ENCODE peak calls at places on chromosomes 2 and 18, in six cellular contexts. A, R, B, O, U and E are unnamed samples.
A peak's percentile ranks its signal among the peaks of the same experiment; 100 is the strongest.

GRCh38 chr2:174836345-174836999 is 72.2 kb upstream of the CHRNA1 start:
- DNase-seq in U (no peak), O (no peak), R (no peak), B (peak; percentile 94), A (peak; percentile 87), E (no peak)

GRCh38 chr2:158297606-158298005 is 158.9 kb downstream of the CCDC148 start:
- DNase-seq in A (no peak), U (no peak), O (no peak), B (peak; percentile 18), R (no peak), E (no peak)

GRCh38 chr2:14401838-14402237 is 230.7 kb upstream of the LRATD1 start:
- DNase-seq in A (no peak), O (peak; percentile 72), R (no peak), U (no peak), B (no peak), E (no peak)

GRCh38 chr18:49569701-49570100 is 7.8 kb downstream of the LIPG start:
- DNase-seq in U (no peak), O (no peak), A (no peak), B (no peak), R (no peak), E (no peak)

GRCh38 chr18:76587147-76587885 is 92.3 kb upstream of the ZNF516 start:
- DNase-seq in R (no peak), B (no peak), U (no peak), O (no peak), A (no peak), E (no peak)

GRCh38 chr2:60515751-60516226 is 37.7 kb downstream of the BCL11A start:
- DNase-seq in B (peak; percentile 93), O (no peak), A (peak; percentile 66), U (peak; percentile 62), R (no peak), E (peak; percentile 71)

GRCh38 chr18:76374330-76375281 is 120.4 kb downstream of the ZNF516 start:
- DNase-seq in U (no peak), B (no peak), R (no peak), O (no peak), A (no peak), E (peak; percentile 60)

GRCh38 chr2:190641469-190641868 is 7.4 kb upstream of the NAB1 start:
- DNase-seq in O (no peak), B (no peak), R (no peak), U (no peak), A (no peak), E (no peak)

GRCh38 chr2:95730813-95731212 is 139.0 kb downstream of the TRIM43 start:
- DNase-seq in O (no peak), U (no peak), A (no peak), R (no peak), B (no peak), E (no peak)

GRCh38 chr2:58377181-58377580 is 136.1 kb upstream of the FANCL start:
- DNase-seq in O (no peak), R (no peak), B (no peak), A (no peak), U (no peak), E (no peak)

GRCh38 chr18:13165636-13166423 is 52.7 kb upstream of the LDLRAD4 start:
- DNase-seq in R (no peak), O (no peak), U (no peak), B (no peak), A (no peak), E (no peak)

GRCh38 chr2:239934571-239935171 is 90.5 kb downstream of the NDUFA10 start:
- DNase-seq in R (peak; percentile 47), O (peak; percentile 25), A (peak; percentile 21), U (peak; percentile 74), B (peak; percentile 71), E (peak; percentile 73)

GRCh38 chr2:240598311-240598911 is 11.9 kb downstream of the CAPN10 start:
- DNase-seq in U (no peak), A (no peak), O (no peak), R (no peak), B (no peak), E (no peak)

GRCh38 chr2:3503046-3503445 is 16.3 kb downstream of the ADI1 start:
- DNase-seq in R (no peak), O (no peak), U (peak; percentile 21), B (no peak), A (no peak), E (no peak)

GRCh38 chr2:25651066-25651465 is 22.3 kb downstream of the DTNB start:
- DNase-seq in O (no peak), B (peak; percentile 25), R (no peak), A (no peak), U (no peak), E (no peak)

GRCh38 chr18:79749251-79750191 is 48.2 kb upstream of the KCNG2 start:
- DNase-seq in O (no peak), U (no peak), R (no peak), B (no peak), A (no peak), E (no peak)

GRCh38 chr2:235936493-235936892 is 231.7 kb downstream of the GBX2 start:
- DNase-seq in R (no peak), O (no peak), B (no peak), U (peak; percentile 1), A (no peak), E (no peak)

GRCh38 chr2:10407841-10408648 is 40.1 kb downstream of the ODC1 start:
- DNase-seq in R (peak; percentile 93), O (no peak), U (peak; percentile 84), B (peak; percentile 24), A (peak; percentile 63), E (peak; percentile 78)

GRCh38 chr2:33437297-33437696 is 39.2 kb upstream of the RASGRP3 start:
- DNase-seq in B (peak; percentile 59), A (peak; percentile 86), O (no peak), U (no peak), R (no peak), E (no peak)

GRCh38 chr2:71930073-71930681 is 217.5 kb downstream of the CYP26B1 start:
- DNase-seq in O (no peak), B (no peak), U (peak; percentile 68), A (peak; percentile 86), R (no peak), E (no peak)

GRCh38 chr18:5058768-5059539 is 138.1 kb downstream of the AKAIN1 start:
- DNase-seq in R (no peak), A (no peak), O (no peak), U (no peak), B (no peak), E (peak; percentile 33)

GRCh38 chr18:8450013-8450412 is 159.2 kb upstream of the RAB12 start:
- DNase-seq in R (peak; percentile 12), U (no peak), A (peak; percentile 4), B (no peak), O (peak; percentile 25), E (no peak)

GRCh38 chr2:159227467-159227866 is 59.0 kb downstream of the WDSUB1 start:
- DNase-seq in B (no peak), R (no peak), O (no peak), A (no peak), U (no peak), E (no peak)

GRCh38 chr2:12076810-12077209 is 330.4 kb downstream of the LPIN1 start:
- DNase-seq in R (peak; percentile 25), A (no peak), U (no peak), B (peak; percentile 28), O (no peak), E (no peak)

DNA sequence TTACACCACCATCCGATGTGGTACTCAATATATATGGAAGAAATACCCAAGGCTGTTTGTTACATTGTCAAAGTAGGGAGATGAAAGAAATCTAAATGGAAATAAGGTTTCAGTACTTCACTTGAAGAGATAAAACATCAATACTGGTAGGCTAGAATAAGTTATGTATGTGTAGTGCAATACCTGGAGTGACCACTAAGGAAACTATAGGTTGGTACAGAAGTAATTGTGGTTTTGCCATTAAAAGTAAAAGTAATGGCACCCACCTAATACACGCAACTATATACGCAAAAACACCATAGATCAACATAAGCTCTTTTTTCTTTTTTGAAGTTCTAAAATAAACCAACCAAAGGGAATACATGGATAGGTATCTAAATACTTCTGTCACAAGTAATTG is 143.2 kb upstream of the KYNU start:
- DNase-seq in A (no peak), O (no peak), U (no peak), R (no peak), B (no peak), E (no peak)
- TF ChIP-seq CTCF in A (no peak), O (no peak), U (no peak), R (no peak), B (no peak), E (no peak)

GRCh38 chr2:172109256-172109655 is 6.6 kb upstream of the DLX2 start:
- DNase-seq in U (no peak), A (no peak), O (no peak), R (no peak), B (no peak), E (no peak)

GRCh38 chr2:172109670-172110421 is 7.1 kb upstream of the DLX2 start:
- DNase-seq in B (no peak), O (no peak), R (no peak), U (no peak), A (no peak), E (peak; percentile 7)

GRCh38 chr2:172116107-172116506 is 13.4 kb upstream of the DLX2 start:
- DNase-seq in B (no peak), O (no peak), U (no peak), R (no peak), A (no peak), E (no peak)

GRCh38 chr2:172114579-172114978 is 11.9 kb upstream of the DLX2 start:
- DNase-seq in O (no peak), R (no peak), A (no peak), U (no peak), B (no peak), E (no peak)

GRCh38 chr2:172113617-172114016 is 10.9 kb upstream of the DLX2 start:
- DNase-seq in A (no peak), R (no peak), B (no peak), O (no peak), U (no peak), E (peak; percentile 10)
- TF ChIP-seq CTCF in A (peak; percentile 41), R (no peak), B (peak; percentile 44), O (peak; percentile 46), U (no peak), E (no peak)

GRCh38 chr18:69257861-69258458 is 142.7 kb upstream of the DOK6 start:
- DNase-seq in U (no peak), B (peak; percentile 73), R (no peak), O (no peak), A (peak; percentile 43), E (no peak)

GRCh38 chr18:69265661-69266060 is 135.0 kb upstream of the DOK6 start:
- DNase-seq in O (no peak), R (no peak), A (no peak), U (no peak), B (no peak), E (no peak)

GRCh38 chr18:69259282-69259681 is 141.4 kb upstream of the DOK6 start:
- DNase-seq in B (no peak), O (no peak), R (no peak), U (no peak), A (no peak), E (no peak)

DNA sequence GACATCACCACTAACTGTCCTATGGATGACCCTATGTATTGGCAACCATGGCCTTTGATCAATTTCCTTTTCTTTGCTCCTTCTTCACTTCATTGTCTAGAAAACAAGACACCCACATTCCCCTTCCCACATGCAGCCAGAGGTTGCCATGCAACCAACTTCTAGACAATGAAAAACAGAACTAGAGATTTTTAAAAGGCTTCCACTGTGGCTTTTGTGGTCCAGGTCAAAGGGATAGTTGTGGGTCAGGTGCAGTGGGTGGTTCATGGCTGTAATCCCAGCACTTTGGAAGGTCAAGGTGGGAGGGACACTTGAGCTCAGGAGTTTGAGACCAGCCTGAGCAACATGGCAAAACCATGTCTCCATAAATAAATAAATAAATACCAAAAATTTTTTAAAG is 139.3 kb upstream of the DOK6 start:
- DNase-seq in R (no peak), O (no peak), A (no peak), U (no peak), B (no peak), E (no peak)
- TF ChIP-seq CTCF in R (no peak), O (no peak), A (no peak), U (no peak), B (no peak), E (no peak)

GRCh38 chr2:70643715-70644114 is 90.1 kb upstream of the TGFA start:
- DNase-seq in R (peak; percentile 33), A (no peak), O (no peak), U (no peak), B (no peak), E (no peak)
- TF ChIP-seq CTCF in R (peak; percentile 18), A (peak; percentile 51), O (peak; percentile 79), U (no peak), B (peak; percentile 57), E (peak; percentile 14)